ENCODE peak calls at places on chromosome 14, in four cellular contexts. X is A549, G is GM12878, A is HepG2. O is an unnamed sample.
A peak's percentile ranks its signal among the peaks of the same experiment; 100 is the strongest.

GRCh38 chr14:58749066-58749669 is 111.4 kb downstream of the DACT1 start:
- DNase-seq in X (peak; percentile 17), G (peak; percentile 86), A (peak; percentile 4), O (peak; percentile 25)

GRCh38 chr14:45211295-45211694 is 41.7 kb downstream of the MIS18BP1 start:
- DNase-seq in X (no peak), G (no peak), A (no peak), O (no peak)

GRCh38 chr14:80475074-80475473 is 263.8 kb upstream of the DIO2 start:
- DNase-seq in X (no peak), G (no peak), A (no peak), O (no peak)

GRCh38 chr14:54902143-54902520 is 494 bp downstream of the GCH1 start:
- DNase-seq in X (peak; percentile 35), G (no peak), A (peak; percentile 62), O (peak; percentile 78)

GRCh38 chr14:101579372-101580080 is 18.2 kb downstream of the DIO3 start:
- DNase-seq in X (no peak), G (no peak), A (no peak), O (no peak)

GRCh38 chr14:89332031-89332430 is 85.0 kb downstream of the FOXN3 start:
- DNase-seq in X (no peak), G (no peak), A (no peak), O (no peak)

GRCh38 chr14:83172363-83172762 is 1638.7 kb upstream of the SEL1L start:
- DNase-seq in X (no peak), G (no peak), A (peak; percentile 13), O (no peak)

GRCh38 chr14:93970589-93970966 is 5.8 kb downstream of the ASB2 start:
- DNase-seq in X (peak; percentile 31), G (no peak), A (peak; percentile 52), O (no peak)

GRCh38 chr14:60079723-60080122 is 12.0 kb upstream of the PCNX4 start:
- DNase-seq in X (no peak), G (no peak), A (no peak), O (no peak)

GRCh38 chr14:71675902-71676291 is 256.3 kb upstream of the RGS6 start:
- DNase-seq in X (no peak), G (no peak), A (no peak), O (no peak)

GRCh38 chr14:97282210-97282609 is 485.0 kb downstream of the VRK1 start:
- DNase-seq in X (no peak), G (no peak), A (no peak), O (no peak)

GRCh38 chr14:100802766-100803693 is 22.9 kb upstream of the MEG3 start:
- DNase-seq in X (no peak), G (no peak), A (no peak), O (no peak)

GRCh38 chr14:61472801-61473376 is 151.5 kb downstream of the PRKCH start:
- DNase-seq in X (no peak), G (no peak), A (no peak), O (no peak)

GRCh38 chr14:90521121-90521929 is 124.5 kb downstream of the CALM1 start:
- DNase-seq in X (no peak), G (no peak), A (no peak), O (no peak)

GRCh38 chr14:89578048-89578619 is 161.1 kb upstream of the FOXN3 start:
- DNase-seq in X (no peak), G (no peak), A (no peak), O (no peak)

GRCh38 chr14:37585101-37585479 is 10.0 kb downstream of the FOXA1 start:
- DNase-seq in X (no peak), G (no peak), A (no peak), O (no peak)

GRCh38 chr14:92644601-92645515 is 103.6 kb downstream of the LGMN start:
- DNase-seq in X (no peak), G (no peak), A (no peak), O (no peak)

GRCh38 chr14:24071144-24071697 is at the start of gene CPNE6:
- DNase-seq in X (no peak), G (no peak), A (no peak), O (no peak)

GRCh38 chr14:57346741-57347140 is 43.6 kb upstream of the NAA30 start:
- DNase-seq in X (no peak), G (no peak), A (peak; percentile 87), O (no peak)

GRCh38 chr14:106518054-106518943 is 991.9 kb downstream of the TMEM121 start:
- DNase-seq in X (no peak), G (no peak), A (no peak), O (peak; percentile 37)

GRCh38 chr14:32332415-32333116 is 3.5 kb downstream of the AKAP6 start:
- DNase-seq in X (no peak), G (no peak), A (no peak), O (no peak)

GRCh38 chr14:85415015-85415712 is 114.8 kb upstream of the FLRT2 start:
- DNase-seq in X (peak; percentile 85), G (no peak), A (peak; percentile 64), O (no peak)

GRCh38 chr14:92459479-92460421 is 53.8 kb upstream of the RIN3 start:
- DNase-seq in X (no peak), G (no peak), A (no peak), O (no peak)

GRCh38 chr14:77143071-77143470 is 1.5 kb upstream of the ZDHHC22 start:
- DNase-seq in X (no peak), G (no peak), A (no peak), O (no peak)

GRCh38 chr14:52873096-52873495 is 77.8 kb downstream of the FERMT2 start:
- DNase-seq in X (no peak), G (no peak), A (no peak), O (no peak)

GRCh38 chr14:37172024-37172869 is at the start of gene SLC25A21:
- DNase-seq in X (peak; percentile 90), G (no peak), A (peak; percentile 85), O (peak; percentile 52)

DNA sequence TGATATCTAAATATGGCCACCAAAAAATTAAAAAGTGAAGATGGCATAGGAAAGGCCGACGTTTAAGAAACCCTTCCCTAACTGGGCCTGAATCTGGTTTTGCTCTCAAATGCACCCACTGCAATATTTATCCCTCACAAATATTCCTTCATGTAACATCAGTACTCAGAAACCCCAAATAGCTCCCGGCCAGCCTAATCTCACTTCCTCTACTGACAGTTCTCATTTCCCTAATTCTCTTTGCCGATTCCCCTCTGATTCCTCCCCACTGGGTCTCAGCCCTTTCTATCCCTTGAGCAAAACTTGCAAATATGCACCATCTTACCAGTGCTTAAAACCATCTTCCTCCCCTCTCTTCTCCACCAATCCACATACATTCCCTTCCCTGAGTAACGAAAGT is 23.2 kb downstream of the KCNK10 start:
- DNase-seq in X (no peak), G (no peak), A (no peak), O (no peak)
- TF ChIP-seq ESRRA in X (no peak), G (no peak), A (no peak), O (no peak)

GRCh38 chr14:99707420-99707819 is 23.3 kb downstream of the CYP46A1 start:
- DNase-seq in X (no peak), G (no peak), A (no peak), O (no peak)
- TF ChIP-seq RAD21 in X (no peak), G (no peak), A (no peak), O (no peak)

GRCh38 chr14:30996892-30997659 is 28.4 kb upstream of the AP4S1 start:
- DNase-seq in X (no peak), G (no peak), A (no peak), O (no peak)
- TF ChIP-seq ESRRA in X (no peak), G (no peak), A (no peak), O (no peak)

DNA sequence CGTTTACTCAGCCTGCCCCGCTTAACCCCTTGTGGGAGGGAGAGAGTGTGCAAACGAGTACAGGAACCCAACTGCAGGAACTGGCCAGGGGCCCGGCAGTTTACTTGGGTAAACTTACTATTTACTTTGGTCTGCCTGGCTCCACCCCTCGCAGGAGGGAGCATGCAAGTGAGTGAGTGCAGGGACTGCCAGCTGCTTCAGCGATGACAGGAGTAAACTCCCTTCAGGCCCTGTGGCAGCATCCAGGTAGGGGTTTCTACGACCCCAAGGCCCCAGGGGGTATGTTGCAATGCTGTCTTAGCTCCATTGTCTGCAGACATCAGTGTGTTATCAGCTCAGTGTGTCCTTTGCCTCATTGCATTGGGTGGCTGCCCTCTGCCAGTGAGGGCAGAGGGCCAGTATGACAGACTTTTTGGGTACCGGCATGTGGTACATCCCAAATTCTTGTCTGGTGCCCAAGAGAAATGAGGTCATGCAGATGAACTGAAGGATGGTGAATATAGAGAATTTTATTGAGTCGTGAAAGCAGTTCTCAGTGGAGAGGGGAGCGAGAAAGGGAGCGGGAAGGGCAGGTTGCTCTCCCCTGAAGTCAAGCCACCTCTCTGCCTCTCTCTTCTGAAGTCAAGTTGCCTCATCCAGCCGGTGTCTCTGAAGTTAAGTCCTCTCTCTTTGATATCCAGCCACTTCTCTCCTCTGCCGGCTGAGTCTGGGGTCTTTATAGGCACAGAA is 181.8 kb downstream of the FUT8 start:
- DNase-seq in X (peak; percentile 13), G (no peak), A (peak; percentile 68), O (no peak)
- TF ChIP-seq RAD21 in X (no peak), G (no peak), A (no peak), O (no peak)

DNA sequence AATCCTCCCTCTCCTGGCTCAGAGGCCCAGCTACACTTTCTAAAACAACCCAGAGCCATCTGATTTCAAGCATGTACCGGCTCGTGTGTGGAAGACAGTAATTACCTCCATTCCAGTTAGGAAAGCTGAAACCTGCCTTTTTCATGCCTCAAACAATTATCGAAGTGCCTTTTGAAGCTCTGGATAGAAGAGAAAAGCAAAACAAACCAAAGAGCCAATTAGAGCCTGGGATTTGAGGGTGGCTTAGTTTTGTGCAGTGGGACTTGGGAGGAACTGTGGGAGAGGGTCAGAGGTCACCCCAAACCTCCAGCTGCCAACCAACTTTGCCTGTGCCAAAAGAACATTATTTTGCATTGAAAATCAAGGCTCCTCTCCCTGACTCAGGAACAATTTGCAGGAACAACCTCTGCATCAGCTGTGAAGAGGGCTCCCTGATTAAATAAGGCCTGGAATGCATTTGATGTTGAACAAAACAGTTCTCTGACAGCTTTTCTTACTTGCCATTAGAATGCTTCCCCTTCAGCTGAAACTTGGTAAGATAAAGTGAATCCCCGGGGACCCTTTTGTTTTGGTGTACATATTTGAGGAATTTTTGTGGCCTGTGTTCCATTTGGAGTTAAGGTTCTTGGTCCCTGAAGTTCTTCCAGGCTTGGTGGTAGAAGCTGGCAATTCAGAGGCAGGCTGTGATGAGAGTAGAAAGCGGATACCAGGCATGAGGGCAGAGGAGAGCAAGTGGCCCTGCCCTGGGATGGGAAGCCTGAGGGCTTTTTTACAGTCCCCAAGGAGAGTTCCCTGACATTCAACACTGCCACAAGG is 270.1 kb downstream of the ZFP36L1 start:
- DNase-seq in X (no peak), G (no peak), A (no peak), O (no peak)
- TF ChIP-seq ESRRA in X (no peak), G (no peak), A (no peak), O (no peak)

GRCh38 chr14:104115691-104116543 is 22.5 kb upstream of the KIF26A start:
- DNase-seq in X (no peak), G (no peak), A (no peak), O (no peak)
- TF ChIP-seq RAD21 in X (no peak), G (no peak), A (no peak), O (no peak)

GRCh38 chr14:23056257-23056955 is 914 bp downstream of the CDH24 start:
- DNase-seq in X (peak; percentile 97), G (no peak), A (peak; percentile 81), O (peak; percentile 91)
- TF ChIP-seq ESRRA in X (no peak), G (no peak), A (no peak), O (no peak)